ENCODE peak calls at places on chromosomes 16 and 17, in nine cellular contexts. One of them, this sample, is unnamed.

GRCh38 chr16:85041184-85041928 is 13.8 kb downstream of the KIAA0513 start:
- DNase-seq in cerebellar nuclear complex: no peak
- DNase-seq in neural progenitor cell: no peak
- DNase-seq in ureter: no peak
- DNase-seq in GM12878: no peak
- DNase-seq in MCF 10A: no peak
- DNase-seq in myocyte: no peak
- DNase-seq in KG1: no peak
- DNase-seq in CD4-positive, alpha-beta memory T cell: no peak
- DNase-seq in this sample: no peak

GRCh38 chr16:10611825-10612342 is 31.5 kb upstream of the EMP2 start:
- DNase-seq in cerebellar nuclear complex: no peak
- DNase-seq in neural progenitor cell: peak; percentile 33
- DNase-seq in ureter: no peak
- DNase-seq in GM12878: no peak
- DNase-seq in MCF 10A: no peak
- DNase-seq in myocyte: no peak
- DNase-seq in KG1: no peak
- DNase-seq in CD4-positive, alpha-beta memory T cell: no peak
- DNase-seq in this sample: no peak

GRCh38 chr16:84419730-84420129 is 51.4 kb downstream of the ATP2C2 start:
- DNase-seq in cerebellar nuclear complex: no peak
- DNase-seq in neural progenitor cell: no peak
- DNase-seq in ureter: no peak
- DNase-seq in GM12878: no peak
- DNase-seq in MCF 10A: no peak
- DNase-seq in myocyte: no peak
- DNase-seq in KG1: no peak
- DNase-seq in CD4-positive, alpha-beta memory T cell: no peak
- DNase-seq in this sample: no peak

GRCh38 chr16:1310832-1311200 is 1.4 kb downstream of the UBE2I start:
- DNase-seq in cerebellar nuclear complex: no peak
- DNase-seq in neural progenitor cell: peak; percentile 61
- DNase-seq in ureter: no peak
- DNase-seq in GM12878: no peak
- DNase-seq in MCF 10A: no peak
- DNase-seq in myocyte: no peak
- DNase-seq in KG1: no peak
- DNase-seq in CD4-positive, alpha-beta memory T cell: peak; percentile 60
- DNase-seq in this sample: no peak

GRCh38 chr17:56314026-56314425 is 160.8 kb downstream of the ANKFN1 start:
- DNase-seq in cerebellar nuclear complex: no peak
- DNase-seq in neural progenitor cell: no peak
- DNase-seq in ureter: no peak
- DNase-seq in GM12878: no peak
- DNase-seq in MCF 10A: peak; percentile 39
- DNase-seq in myocyte: no peak
- DNase-seq in KG1: no peak
- DNase-seq in CD4-positive, alpha-beta memory T cell: no peak
- DNase-seq in this sample: peak; percentile 13

GRCh38 chr17:16361874-16362273 is 8.6 kb upstream of the CENPV start:
- DNase-seq in cerebellar nuclear complex: no peak
- DNase-seq in neural progenitor cell: no peak
- DNase-seq in ureter: no peak
- DNase-seq in GM12878: no peak
- DNase-seq in MCF 10A: no peak
- DNase-seq in myocyte: no peak
- DNase-seq in KG1: no peak
- DNase-seq in CD4-positive, alpha-beta memory T cell: no peak
- DNase-seq in this sample: no peak

GRCh38 chr16:67336111-67336510 is 9.5 kb downstream of the LRRC36 start:
- DNase-seq in cerebellar nuclear complex: no peak
- DNase-seq in neural progenitor cell: no peak
- DNase-seq in ureter: no peak
- DNase-seq in GM12878: no peak
- DNase-seq in MCF 10A: no peak
- DNase-seq in myocyte: no peak
- DNase-seq in KG1: no peak
- DNase-seq in CD4-positive, alpha-beta memory T cell: no peak
- DNase-seq in this sample: no peak

GRCh38 chr17:79027274-79027924 is 3.4 kb downstream of the C1QTNF1 start:
- DNase-seq in cerebellar nuclear complex: no peak
- DNase-seq in neural progenitor cell: no peak
- DNase-seq in ureter: no peak
- DNase-seq in GM12878: no peak
- DNase-seq in MCF 10A: peak; percentile 32
- DNase-seq in myocyte: no peak
- DNase-seq in KG1: no peak
- DNase-seq in CD4-positive, alpha-beta memory T cell: no peak
- DNase-seq in this sample: no peak

GRCh38 chr16:84718-85452 is 6.9 kb downstream of the MPG start:
- DNase-seq in cerebellar nuclear complex: no peak
- DNase-seq in neural progenitor cell: no peak
- DNase-seq in ureter: peak; percentile 85
- DNase-seq in GM12878: peak; percentile 65
- DNase-seq in MCF 10A: peak; percentile 82
- DNase-seq in myocyte: peak; percentile 98
- DNase-seq in KG1: peak; percentile 77
- DNase-seq in CD4-positive, alpha-beta memory T cell: no peak
- DNase-seq in this sample: peak; percentile 93

GRCh38 chr17:82283208-82283749 is 9.8 kb upstream of the CSNK1D start:
- DNase-seq in cerebellar nuclear complex: no peak
- DNase-seq in neural progenitor cell: no peak
- DNase-seq in ureter: no peak
- DNase-seq in GM12878: no peak
- DNase-seq in MCF 10A: peak; percentile 92
- DNase-seq in myocyte: peak; percentile 84
- DNase-seq in KG1: no peak
- DNase-seq in CD4-positive, alpha-beta memory T cell: no peak
- DNase-seq in this sample: no peak

GRCh38 chr16:47644166-47644565 is 183.0 kb downstream of the PHKB start:
- DNase-seq in cerebellar nuclear complex: no peak
- DNase-seq in neural progenitor cell: no peak
- DNase-seq in ureter: no peak
- DNase-seq in GM12878: no peak
- DNase-seq in MCF 10A: peak; percentile 67
- DNase-seq in myocyte: peak; percentile 56
- DNase-seq in KG1: no peak
- DNase-seq in CD4-positive, alpha-beta memory T cell: no peak
- DNase-seq in this sample: no peak

GRCh38 chr17:57751971-57752905 is 7.1 kb upstream of the CCDC182 start:
- DNase-seq in cerebellar nuclear complex: no peak
- DNase-seq in neural progenitor cell: no peak
- DNase-seq in ureter: no peak
- DNase-seq in GM12878: no peak
- DNase-seq in MCF 10A: no peak
- DNase-seq in myocyte: no peak
- DNase-seq in KG1: no peak
- DNase-seq in CD4-positive, alpha-beta memory T cell: no peak
- DNase-seq in this sample: no peak

GRCh38 chr17:36777118-36777517 is 160.2 kb upstream of the LHX1 start:
- DNase-seq in cerebellar nuclear complex: no peak
- DNase-seq in neural progenitor cell: peak; percentile 76
- DNase-seq in ureter: no peak
- DNase-seq in GM12878: no peak
- DNase-seq in MCF 10A: peak; percentile 43
- DNase-seq in myocyte: peak; percentile 35
- DNase-seq in KG1: no peak
- DNase-seq in CD4-positive, alpha-beta memory T cell: no peak
- DNase-seq in this sample: no peak